ENCODE peak calls at places on chromosomes 16 and 17, in eight cellular contexts. B is lower lobe of right lung, T is SK-N-SH, O is heart right ventricle, G is esophagus squamous epithelium, I is mucosa of descending colon, V is colonic mucosa, F is mammary epithelial cell. X is an unnamed sample. For H3K4me1 and H3K9me3, the result is how much of the 10 kb centered on the place peaks cover.

GRCh38 chr17:8698142-8699050 is 46.2 kb downstream of the CCDC42 start:
- DNase-seq in O (peak), G (no peak), T (peak), F (no peak), B (no peak), I (peak), V (peak), X (peak)

GRCh38 chr17:47200325-47200663 is 8.9 kb upstream of the MYL4 start:
- DNase-seq in F (no peak), B (no peak), V (no peak), I (no peak), G (no peak), T (no peak), O (no peak), X (no peak)

GRCh38 chr17:17722081-17722905 is 41.0 kb downstream of the RAI1 start:
- DNase-seq in I (no peak), V (no peak), T (peak), B (no peak), F (no peak), G (no peak), O (no peak), X (no peak)

GRCh38 chr16:6958184-6958583 is 374.5 kb upstream of the RBFOX1 start:
- DNase-seq in V (no peak), T (no peak), O (no peak), B (no peak), I (no peak), G (no peak), F (no peak), X (no peak)

GRCh38 chr16:2178321-2179106 is 17.9 kb downstream of the CASKIN1 start:
- DNase-seq in G (no peak), F (no peak), V (peak), O (no peak), T (peak), I (peak), B (no peak), X (no peak)

GRCh38 chr16:17552351-17552750 is 81.6 kb upstream of the XYLT1 start:
- DNase-seq in I (no peak), F (peak), O (no peak), V (no peak), T (no peak), G (no peak), B (no peak), X (no peak)

GRCh38 chr17:45353047-45353446 is 36.2 kb upstream of the MAP3K14 start:
- DNase-seq in T (no peak), B (no peak), F (no peak), I (no peak), O (no peak), V (no peak), G (no peak), X (no peak)

GRCh38 chr16:67384778-67385510 is 8.4 kb downstream of the TPPP3 start:
- DNase-seq in O (no peak), T (no peak), G (no peak), B (no peak), V (no peak), I (no peak), F (no peak), X (no peak)

GRCh38 chr17:39175695-39176093 is 9.7 kb upstream of the ARL5C start:
- DNase-seq in G (no peak), F (no peak), B (no peak), O (no peak), V (no peak), T (no peak), I (no peak), X (no peak)

GRCh38 chr17:72677714-72678390 is 414.6 kb downstream of the SLC39A11 start:
- DNase-seq in B (peak), O (no peak), I (no peak), F (no peak), T (no peak), V (no peak), G (no peak), X (no peak)

GRCh38 chr17:6796017-6796886 is 20.2 kb downstream of the FBXO39 start:
- DNase-seq in F (peak), V (no peak), B (no peak), O (no peak), I (no peak), G (no peak), T (no peak), X (no peak)

GRCh38 chr16:23959069-23959800 is 123.5 kb downstream of the PRKCB start:
- DNase-seq in I (no peak), T (no peak), G (no peak), V (no peak), B (no peak), F (no peak), O (no peak), X (no peak)

GRCh38 chr17:77402159-77402731 is 261.5 kb downstream of the SEC14L1 start:
- DNase-seq in V (no peak), B (no peak), I (no peak), T (no peak), G (no peak), O (no peak), F (no peak), X (no peak)

GRCh38 chr17:9907883-9908648 is 3.0 kb upstream of the RCVRN start:
- DNase-seq in B (no peak), F (no peak), G (no peak), I (no peak), O (no peak), V (no peak), T (no peak), X (no peak)

GRCh38 chr16:89334050-89334449 is 116.5 kb downstream of the ZNF778 start:
- DNase-seq in B (no peak), F (no peak), V (no peak), T (no peak), G (no peak), O (no peak), I (no peak), X (peak)

GRCh38 chr16:16071631-16072244 is 122.3 kb downstream of the ABCC1 start:
- DNase-seq in O (peak), B (no peak), V (no peak), T (no peak), I (no peak), G (no peak), F (no peak), X (no peak)

GRCh38 chr17:17888821-17889220 is 52.0 kb upstream of the SREBF1 start:
- DNase-seq in O (no peak), V (no peak), I (no peak), B (no peak), F (no peak), T (peak), G (no peak), X (no peak)

GRCh38 chr16:84199861-84200260 is 8.9 kb downstream of the ADAD2 start:
- DNase-seq in B (peak), F (no peak), T (no peak), O (no peak), V (no peak), I (no peak), G (no peak), X (no peak)

GRCh38 chr17:43547189-43547550 is 1.0 kb upstream of the ETV4 start:
- DNase-seq in V (no peak), T (no peak), O (no peak), I (no peak), G (no peak), B (no peak), F (peak), X (no peak)

GRCh38 chr17:50908860-50909764 is 43.0 kb upstream of the TOB1 start:
- DNase-seq in I (no peak), G (no peak), B (peak), V (no peak), F (no peak), O (peak), T (no peak), X (peak)

GRCh38 chr17:13074026-13074425 is 56.2 kb upstream of the ELAC2 start:
- DNase-seq in T (no peak), B (no peak), O (no peak), V (no peak), G (no peak), F (peak), I (no peak), X (no peak)

GRCh38 chr17:82566129-82566995 is 46.8 kb downstream of the FOXK2 start:
- DNase-seq in G (no peak), I (peak), V (peak), T (peak), O (no peak), F (no peak), B (peak), X (no peak)

GRCh38 chr17:57953219-57953618 is 2.0 kb downstream of the CUEDC1 start:
- DNase-seq in T (no peak), O (no peak), B (no peak), I (no peak), G (no peak), V (no peak), F (no peak), X (no peak)

GRCh38 chr17:1089915-1090314 is 89.9 kb downstream of the ABR start:
- DNase-seq in G (no peak), I (no peak), V (no peak), O (no peak), T (no peak), B (peak), F (no peak), X (no peak)

GRCh38 chr16:84348386-84348785 is 20.0 kb upstream of the ATP2C2 start:
- DNase-seq in O (no peak), I (peak), G (no peak), F (no peak), B (no peak), T (no peak), V (no peak), X (no peak)

GRCh38 chr17:41785091-41785875 is 1.2 kb downstream of the JUP start:
- DNase-seq in B (no peak), T (peak), I (peak), F (peak), V (peak), O (no peak), G (no peak), X (no peak)

DNA sequence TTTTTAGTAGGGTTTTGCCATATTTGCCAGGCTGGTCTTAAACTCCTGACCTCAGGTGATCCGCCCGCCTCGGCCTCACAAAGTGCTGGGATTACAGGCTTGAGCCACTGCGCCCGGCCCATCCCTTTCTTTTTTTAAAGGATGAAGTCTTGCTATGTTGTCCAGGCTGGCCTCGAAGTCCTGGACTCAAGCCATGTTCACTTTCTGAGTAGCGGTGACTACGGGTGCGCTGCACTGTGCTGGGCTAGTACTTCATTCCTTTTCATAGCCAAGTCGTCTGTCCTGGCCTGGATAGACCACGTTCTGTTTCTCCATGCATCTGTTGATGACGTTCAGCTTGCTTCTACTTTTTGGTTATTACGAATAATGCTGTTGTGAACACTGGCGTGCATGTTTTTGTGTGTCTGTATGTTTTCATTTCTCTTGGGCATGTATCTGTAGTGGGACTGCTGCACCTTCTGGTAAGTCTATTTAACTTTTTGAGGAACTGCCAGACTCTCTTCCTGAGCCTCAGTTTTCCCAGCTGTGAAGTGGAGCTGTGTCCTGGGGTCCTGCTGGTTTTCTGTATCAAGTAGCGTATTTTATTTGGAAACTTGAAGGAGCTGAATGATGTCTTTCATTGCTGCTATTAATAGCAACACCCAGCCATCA is 40.0 kb upstream of the GSE1 start:
- DNase-seq in B (no peak), G (no peak), F (no peak), T (no peak), I (no peak), O (no peak), V (no peak), X (no peak)
- H3K4me1 ChIP-seq in B (half or more), G (under half), F (under half), T (half or more), I (half or more), O (half or more), V (under half), X (under half)

DNA sequence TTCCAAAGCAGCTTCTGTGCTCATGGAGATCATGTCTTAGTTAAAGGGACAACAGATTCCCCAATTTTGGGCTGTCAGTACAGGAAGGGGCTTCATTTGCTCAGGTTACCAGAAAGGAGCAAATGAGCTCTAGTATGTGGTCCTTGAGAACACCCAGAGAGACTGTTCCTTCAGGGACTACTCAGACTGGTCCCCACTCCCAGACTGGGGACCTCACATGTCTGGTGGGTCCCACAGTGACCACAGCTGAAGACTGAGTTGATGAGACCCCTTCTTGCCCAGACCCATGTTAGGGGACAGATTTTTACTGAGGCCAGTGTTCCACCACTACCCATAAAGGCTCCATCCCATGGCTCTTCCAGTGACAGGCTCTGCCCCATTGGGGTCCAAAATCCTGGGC is 1695.2 kb downstream of the TP53TG3F start:
- DNase-seq in O (no peak), I (no peak), G (no peak), F (no peak), V (no peak), T (no peak), B (no peak), X (no peak)
- H3K9me3 ChIP-seq in O (half or more), I (half or more), G (under half), F (under half), V (under half), T (under half), B (under half), X (under half)

GRCh38 chr17:15883617-15884111 is 61.3 kb upstream of the ADORA2B start:
- DNase-seq in V (no peak), G (no peak), O (no peak), T (no peak), I (no peak), F (peak), B (no peak), X (no peak)

GRCh38 chr17:15885770-15886169 is 59.2 kb upstream of the ADORA2B start:
- DNase-seq in F (peak), G (no peak), V (no peak), T (no peak), I (no peak), O (no peak), B (no peak), X (no peak)

GRCh38 chr17:15882058-15882720 is 62.7 kb upstream of the ADORA2B start:
- DNase-seq in T (no peak), O (no peak), G (no peak), V (no peak), F (no peak), I (no peak), B (no peak), X (no peak)

GRCh38 chr17:15884731-15885130 is 60.2 kb upstream of the ADORA2B start:
- DNase-seq in I (no peak), B (no peak), F (peak), G (no peak), V (no peak), O (no peak), T (no peak), X (no peak)

DNA sequence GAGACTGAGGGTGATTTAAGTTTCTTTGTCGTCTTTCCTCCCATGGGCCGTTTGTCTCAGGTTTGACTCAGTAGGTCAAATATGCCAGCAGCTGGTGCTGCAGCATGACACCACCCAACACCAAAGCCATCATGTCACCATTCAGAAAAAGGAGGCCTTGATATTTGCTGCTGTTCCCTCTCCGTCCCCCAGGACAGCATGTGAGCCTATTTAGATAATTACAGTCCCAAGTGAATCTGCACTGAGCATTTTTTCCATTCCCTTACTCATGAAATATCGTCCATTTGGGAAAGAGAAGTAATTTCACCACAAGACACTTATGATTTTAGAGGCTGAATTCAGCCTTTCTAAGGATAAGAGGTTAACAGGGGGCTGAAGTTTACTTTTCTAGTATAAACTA is 62.2 kb upstream of the ADORA2B start:
- DNase-seq in T (no peak), O (no peak), F (no peak), V (no peak), G (no peak), B (no peak), I (no peak), X (no peak)
- TF ChIP-seq CTCF in T (no peak), O (no peak), F (no peak), V (no peak), G (no peak), B (no peak), I (no peak), X (no peak)

GRCh38 chr17:2176484-2177175 is 121.7 kb downstream of the HIC1 start:
- DNase-seq in B (no peak), O (peak), F (no peak), V (no peak), I (no peak), T (no peak), G (no peak), X (no peak)
- H3K4me1 ChIP-seq in B (half or more), O (half or more), F (half or more), V (under half), I (under half), T (half or more), G (half or more), X (under half)

X was measured in right lobe of liver.